ENCODE peak calls at places on chromosomes 12 and 14, in six cellular contexts. Z, N, J, U, Q and O are unnamed samples. For H3K4me1, the result is how much of the 10 kb centered on the place peaks cover.

GRCh38 chr14:99552021-99552553 is 51.9 kb downstream of the CCDC85C start:
- ATAC-seq in N (no peak), Q (no peak), U (no peak), J (no peak), Z (no peak), O (no peak)

GRCh38 chr14:60665178-60665555 is 15.9 kb upstream of the SIX1 start:
- ATAC-seq in Z (no peak), Q (no peak), U (no peak), N (peak), J (no peak), O (no peak)

GRCh38 chr14:104049576-104050240 is 35.8 kb upstream of the ASPG start:
- ATAC-seq in Q (no peak), U (no peak), N (no peak), J (no peak), Z (no peak), O (peak)

GRCh38 chr12:39292125-39292630 is 150.7 kb downstream of the KIF21A start:
- ATAC-seq in N (no peak), Z (no peak), J (no peak), U (no peak), Q (no peak), O (no peak)

GRCh38 chr14:92472860-92473259 is 40.7 kb upstream of the RIN3 start:
- ATAC-seq in Z (no peak), J (peak), U (no peak), N (no peak), Q (no peak), O (no peak)

GRCh38 chr14:22981090-22982012 is 1.0 kb downstream of the AJUBA start:
- ATAC-seq in J (no peak), N (peak), U (peak), Z (no peak), Q (no peak), O (no peak)

GRCh38 chr12:117417004-117417403 is 55.6 kb upstream of the NOS1 start:
- ATAC-seq in Q (no peak), N (no peak), U (no peak), Z (no peak), J (no peak), O (no peak)

GRCh38 chr12:120851444-120851843 is 52.7 kb downstream of the SPPL3 start:
- ATAC-seq in Z (no peak), J (no peak), U (no peak), Q (peak), N (no peak), O (no peak)

GRCh38 chr12:3256103-3256551 is 178.9 kb downstream of the TSPAN9 start:
- ATAC-seq in N (no peak), J (no peak), Q (no peak), Z (peak), U (no peak), O (no peak)

GRCh38 chr12:100229036-100229635 is 28.5 kb downstream of the ACTR6 start:
- ATAC-seq in U (peak), Q (peak), Z (peak), J (peak), N (peak), O (no peak)

GRCh38 chr12:122743895-122744525 is 8.6 kb upstream of the DENR start:
- ATAC-seq in Z (no peak), N (no peak), Q (no peak), J (no peak), U (no peak), O (no peak)

GRCh38 chr12:14836336-14837210 is 6.8 kb downstream of the ART4 start:
- ATAC-seq in J (peak), Q (no peak), Z (peak), N (peak), U (peak), O (peak)

GRCh38 chr14:74483321-74483720 is 9.8 kb downstream of the NPC2 start:
- ATAC-seq in U (no peak), J (no peak), Z (no peak), N (no peak), Q (no peak), O (no peak)

GRCh38 chr14:51880810-51881580 is 20.6 kb downstream of the GNG2 start:
- ATAC-seq in U (no peak), Q (peak), N (no peak), J (no peak), Z (no peak), O (no peak)

GRCh38 chr12:111451649-111452129 is 46.0 kb downstream of the SH2B3 start:
- ATAC-seq in U (no peak), N (no peak), J (no peak), Z (peak), Q (peak), O (peak)

GRCh38 chr12:58509116-58509885 is 411.0 kb downstream of the LRIG3 start:
- ATAC-seq in N (no peak), Z (no peak), U (peak), J (no peak), Q (no peak), O (no peak)

GRCh38 chr14:50319293-50319692 is 7.2 kb downstream of the DMAC2L start:
- ATAC-seq in U (no peak), Q (no peak), J (no peak), Z (no peak), N (no peak), O (no peak)

GRCh38 chr14:105347587-105347968 is 33.0 kb downstream of the PACS2 start:
- ATAC-seq in J (no peak), U (no peak), Z (no peak), N (no peak), Q (no peak), O (no peak)

GRCh38 chr12:1373887-1374286 is 220.5 kb downstream of the FBXL14 start:
- ATAC-seq in Q (no peak), Z (no peak), J (no peak), N (no peak), U (no peak), O (no peak)

GRCh38 chr12:128572311-128572810 is 251.4 kb downstream of the SLC15A4 start:
- ATAC-seq in N (no peak), Z (peak), Q (no peak), J (peak), U (no peak), O (no peak)

GRCh38 chr12:77010637-77011548 is 54.5 kb downstream of the E2F7 start:
- ATAC-seq in U (peak), Q (peak), Z (peak), N (peak), J (peak), O (no peak)

GRCh38 chr14:68979021-68979721 is at the start of gene ACTN1:
- ATAC-seq in U (peak), Q (peak), J (peak), N (peak), Z (peak), O (peak)
- TF ChIP-seq EP300 in U (no peak), Q (no peak), J (no peak), N (no peak), Z (no peak), O (peak)

GRCh38 chr12:108691154-108691994 is 39.9 kb downstream of the CORO1C start:
- ATAC-seq in Z (peak), N (peak), J (peak), Q (peak), U (peak), O (peak)

GRCh38 chr12:108691995-108692808 is 39.1 kb downstream of the CORO1C start:
- ATAC-seq in Q (peak), U (peak), J (peak), N (peak), Z (no peak), O (no peak)

GRCh38 chr12:108689314-108690190 is 41.8 kb downstream of the CORO1C start:
- ATAC-seq in U (no peak), Z (peak), Q (peak), N (peak), J (peak), O (no peak)

GRCh38 chr12:108690799-108691153 is 40.5 kb downstream of the CORO1C start:
- ATAC-seq in Q (no peak), Z (peak), J (no peak), N (no peak), U (no peak), O (no peak)

GRCh38 chr12:108690191-108690518 is 41.2 kb downstream of the CORO1C start:
- ATAC-seq in Q (peak), Z (peak), J (no peak), N (no peak), U (no peak), O (no peak)
- H3K4me1 ChIP-seq in Q (half or more), Z (half or more), J (half or more), N (half or more), U (half or more), O (half or more)

DNA sequence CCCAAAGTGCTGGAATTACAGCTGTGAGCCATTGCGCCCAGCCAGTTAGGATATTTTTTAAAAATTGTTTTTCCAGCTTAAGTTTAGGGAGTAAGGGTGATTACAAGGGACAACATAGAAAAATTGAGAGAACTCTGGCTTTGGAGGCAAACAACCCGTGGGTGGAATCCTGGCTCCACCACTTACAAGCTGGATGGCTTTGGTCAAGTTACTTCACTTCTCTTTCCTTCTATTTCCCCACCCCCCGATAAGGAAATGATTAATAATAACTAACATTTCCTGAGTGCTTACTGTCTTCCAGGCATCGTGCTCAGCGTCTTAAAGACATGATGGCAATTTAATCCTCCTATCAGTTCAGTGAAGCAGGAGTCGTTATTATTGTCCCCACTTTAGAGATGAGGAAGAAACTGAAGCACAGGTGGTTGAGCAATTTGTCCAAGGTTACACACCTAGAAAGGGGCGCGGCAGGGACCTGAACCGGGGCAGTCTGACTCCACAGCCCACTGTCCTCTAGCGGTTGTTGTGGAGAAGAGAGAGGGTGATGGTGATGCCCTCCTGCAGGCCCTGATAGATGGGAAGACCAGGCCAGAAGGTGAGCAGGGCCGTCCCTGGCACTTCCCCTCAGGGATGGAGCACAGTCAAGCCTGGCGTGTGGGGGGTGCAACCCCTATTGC is 16.7 kb upstream of the FAIM2 start:
- ATAC-seq in N (peak), U (no peak), J (no peak), Q (no peak), Z (peak), O (peak)
- TF ChIP-seq EP300 in N (no peak), U (no peak), J (no peak), Q (no peak), Z (no peak), O (no peak)

GRCh38 chr14:102603293-102603907 is 11.0 kb downstream of the RCOR1 start:
- ATAC-seq in U (no peak), N (no peak), J (peak), Q (no peak), Z (no peak), O (no peak)

GRCh38 chr14:102606296-102606695 is 13.8 kb downstream of the RCOR1 start:
- ATAC-seq in Q (peak), N (no peak), Z (no peak), J (no peak), U (no peak), O (no peak)

GRCh38 chr14:102602421-102603292 is 10.2 kb downstream of the RCOR1 start:
- ATAC-seq in Q (no peak), N (no peak), Z (no peak), U (no peak), J (peak), O (no peak)

GRCh38 chr14:102604183-102604582 is 11.7 kb downstream of the RCOR1 start:
- ATAC-seq in N (no peak), Q (no peak), J (no peak), U (no peak), Z (no peak), O (no peak)

GRCh38 chr14:102605026-102605425 is 12.6 kb downstream of the RCOR1 start:
- ATAC-seq in N (no peak), J (no peak), U (no peak), Q (no peak), Z (no peak), O (no peak)
- H3K4me1 ChIP-seq in N (half or more), J (under half), U (under half), Q (under half), Z (under half), O (under half)

GRCh38 chr12:42090899-42091298 is 53.8 kb downstream of the GXYLT1 start:
- ATAC-seq in N (no peak), Q (no peak), J (no peak), Z (no peak), U (no peak), O (no peak)
- TF ChIP-seq EP300 in N (no peak), Q (no peak), J (no peak), Z (no peak), U (no peak), O (no peak)

DNA sequence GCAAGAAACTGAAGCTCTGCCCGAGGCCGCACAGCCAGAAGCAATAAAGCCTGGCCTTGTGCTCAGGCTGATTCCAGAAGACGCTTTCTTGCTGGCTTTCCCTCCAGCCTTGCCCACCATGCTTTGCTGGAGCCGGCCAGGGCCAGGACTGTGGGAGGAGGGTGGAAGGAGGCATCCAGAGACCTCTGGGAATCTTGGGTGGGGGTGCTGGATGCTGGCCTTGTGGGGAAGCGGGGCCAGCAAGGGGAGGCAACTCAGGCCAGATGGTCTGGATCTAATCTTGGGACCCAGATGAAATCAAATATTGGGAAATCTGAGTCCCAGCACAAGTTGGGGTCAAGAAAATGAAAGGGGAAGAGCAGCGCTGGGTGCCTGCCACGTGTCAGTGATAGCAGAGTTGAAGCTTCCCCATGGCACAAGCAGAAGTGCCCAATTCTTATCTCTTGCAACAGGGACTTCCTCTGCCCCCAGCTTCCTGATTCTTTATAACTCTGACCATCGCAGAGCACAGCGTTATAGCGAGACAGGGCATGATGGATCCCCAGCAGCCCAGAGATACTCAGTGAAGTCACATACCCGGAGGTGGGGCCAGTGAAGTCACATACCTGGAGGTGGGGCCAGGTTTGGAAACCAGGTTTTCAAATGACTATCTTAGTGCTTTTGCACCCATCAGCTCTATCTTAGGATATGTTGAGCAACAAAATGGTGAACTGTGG is 6.4 kb upstream of the RABGGTA start:
- ATAC-seq in U (no peak), Z (no peak), Q (no peak), N (no peak), J (peak), O (peak)
- H3K4me1 ChIP-seq in U (under half), Z (under half), Q (half or more), N (under half), J (under half), O (under half)

DNA sequence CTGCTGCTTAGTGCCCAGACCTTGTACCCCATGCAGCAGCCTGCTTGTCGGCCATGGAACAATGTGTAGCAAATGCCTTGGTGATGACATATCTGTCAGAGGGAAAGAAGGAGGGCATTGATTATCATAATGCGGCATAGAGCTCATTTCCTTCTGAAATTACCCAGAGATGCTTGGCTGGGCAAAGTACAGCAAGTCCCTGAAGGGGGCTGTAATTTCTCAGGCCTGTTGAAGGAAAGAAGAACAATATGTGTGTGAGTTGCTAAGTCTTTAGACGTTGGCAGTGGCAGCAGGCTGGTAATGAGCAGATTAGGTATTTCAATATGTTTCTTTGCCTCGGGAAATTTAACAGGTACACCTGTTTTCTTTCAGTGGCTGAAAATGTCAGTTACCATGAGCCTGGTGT is 128.6 kb downstream of the CRADD start:
- ATAC-seq in Z (no peak), U (no peak), N (no peak), J (no peak), Q (no peak), O (no peak)
- TF ChIP-seq EP300 in Z (no peak), U (no peak), N (no peak), J (no peak), Q (no peak), O (no peak)

DNA sequence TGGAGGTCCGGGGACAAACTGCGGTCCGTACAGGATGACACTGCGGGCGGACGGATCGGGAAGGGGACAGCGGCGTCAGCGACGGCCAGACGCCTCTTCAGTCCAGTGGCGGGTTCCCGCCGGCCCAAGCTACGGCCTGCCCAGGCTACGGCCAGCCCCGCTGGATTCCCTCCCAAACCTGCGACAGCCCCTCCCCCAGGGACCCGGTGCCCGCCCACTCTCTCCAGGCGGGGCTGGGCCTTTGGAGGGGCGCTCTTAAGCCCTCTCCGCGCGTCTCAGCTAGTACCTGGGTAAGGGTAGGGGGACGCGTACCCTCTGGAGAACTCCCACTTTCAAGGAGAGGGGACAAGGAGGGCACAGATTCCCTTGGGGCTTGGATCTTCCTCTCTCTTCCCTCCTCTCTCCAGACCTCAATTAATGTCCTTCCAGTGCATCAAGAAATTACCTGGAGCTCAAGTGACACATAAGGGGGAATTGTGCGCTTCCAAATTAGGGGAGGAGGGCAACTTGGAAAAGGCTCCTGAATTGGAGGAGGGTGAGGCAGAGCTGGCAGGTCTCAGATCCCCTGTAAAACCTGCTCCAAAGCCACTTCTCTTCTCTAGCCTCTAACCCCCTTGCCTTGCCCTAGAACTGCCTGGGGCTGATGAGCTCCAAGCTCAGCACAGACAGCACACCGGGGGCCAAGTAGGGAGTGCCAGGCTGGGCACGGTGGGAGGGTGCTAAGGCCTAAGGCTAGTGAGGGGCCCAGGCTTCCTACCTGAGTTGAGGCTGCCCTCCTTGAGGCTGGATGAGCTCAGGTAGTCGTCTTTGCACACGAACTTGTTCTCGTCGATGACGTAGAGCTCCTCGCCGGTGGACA is 3.1 kb downstream of the LHX5 start:
- ATAC-seq in Z (peak), J (no peak), U (no peak), N (no peak), Q (no peak), O (no peak)
- H3K4me1 ChIP-seq in Z (under half), J (under half), U (under half), N (under half), Q (under half), O (half or more)

GRCh38 chr14:76826122-76826521 is at the start of gene LRRC74A:
- ATAC-seq in U (no peak), Z (no peak), J (no peak), N (no peak), Q (no peak), O (no peak)

GRCh38 chr14:76829650-76830421 is 3.6 kb downstream of the LRRC74A start:
- ATAC-seq in Q (no peak), N (peak), J (no peak), U (no peak), Z (no peak), O (no peak)

GRCh38 chr14:76827696-76828301 is 1.6 kb downstream of the LRRC74A start:
- ATAC-seq in J (no peak), Z (no peak), Q (no peak), N (no peak), U (no peak), O (no peak)

GRCh38 chr14:76828339-76829015 is 2.3 kb downstream of the LRRC74A start:
- ATAC-seq in J (no peak), U (no peak), Z (no peak), Q (no peak), N (no peak), O (no peak)

GRCh38 chr14:76829016-76829365 is 2.8 kb downstream of the LRRC74A start:
- ATAC-seq in Z (no peak), Q (no peak), N (no peak), U (no peak), J (no peak), O (peak)
- TF ChIP-seq EP300 in Z (no peak), Q (no peak), N (no peak), U (no peak), J (no peak), O (no peak)